ENCODE peak calls at places on chromosomes 3 and 15, in nine cellular contexts. One of them, this sample, is unnamed.

GRCh38 chr3:111246967-111247760 is 175.5 kb downstream of the NECTIN3 start:
- DNase-seq in BJ: peak
- DNase-seq in hepatocyte: no peak
- DNase-seq in AG09309: peak
- DNase-seq in sigmoid colon: no peak
- DNase-seq in ovary: no peak
- DNase-seq in AG10803: peak
- DNase-seq in fibroblast of the aortic adventitia: peak
- DNase-seq in AG04450: peak
- DNase-seq in this sample: peak

GRCh38 chr3:178048768-178049167 is 487.5 kb upstream of the KCNMB2 start:
- DNase-seq in BJ: no peak
- DNase-seq in hepatocyte: no peak
- DNase-seq in AG09309: no peak
- DNase-seq in sigmoid colon: no peak
- DNase-seq in ovary: no peak
- DNase-seq in AG10803: peak
- DNase-seq in fibroblast of the aortic adventitia: peak
- DNase-seq in AG04450: no peak
- DNase-seq in this sample: no peak

GRCh38 chr15:68631621-68632051 is 52.8 kb downstream of the CORO2B start:
- DNase-seq in BJ: no peak
- DNase-seq in hepatocyte: no peak
- DNase-seq in AG09309: no peak
- DNase-seq in sigmoid colon: no peak
- DNase-seq in ovary: no peak
- DNase-seq in AG10803: no peak
- DNase-seq in fibroblast of the aortic adventitia: no peak
- DNase-seq in AG04450: no peak
- DNase-seq in this sample: no peak

GRCh38 chr15:80264031-80264430 is 12.0 kb upstream of the CTXND1 start:
- DNase-seq in BJ: no peak
- DNase-seq in hepatocyte: no peak
- DNase-seq in AG09309: no peak
- DNase-seq in sigmoid colon: no peak
- DNase-seq in ovary: no peak
- DNase-seq in AG10803: peak
- DNase-seq in fibroblast of the aortic adventitia: peak
- DNase-seq in AG04450: no peak
- DNase-seq in this sample: no peak

GRCh38 chr3:192812736-192813383 is 85.5 kb upstream of the FGF12 start:
- DNase-seq in BJ: no peak
- DNase-seq in hepatocyte: peak
- DNase-seq in AG09309: peak
- DNase-seq in sigmoid colon: no peak
- DNase-seq in ovary: no peak
- DNase-seq in AG10803: peak
- DNase-seq in fibroblast of the aortic adventitia: peak
- DNase-seq in AG04450: no peak
- DNase-seq in this sample: no peak

GRCh38 chr3:10738688-10739372 is 77.2 kb upstream of the SLC6A11 start:
- DNase-seq in BJ: no peak
- DNase-seq in hepatocyte: peak
- DNase-seq in AG09309: peak
- DNase-seq in sigmoid colon: peak
- DNase-seq in ovary: peak
- DNase-seq in AG10803: peak
- DNase-seq in fibroblast of the aortic adventitia: peak
- DNase-seq in AG04450: peak
- DNase-seq in this sample: no peak

GRCh38 chr15:82739086-82739485 is 29.4 kb upstream of the AP3B2 start:
- DNase-seq in BJ: no peak
- DNase-seq in hepatocyte: no peak
- DNase-seq in AG09309: no peak
- DNase-seq in sigmoid colon: no peak
- DNase-seq in ovary: no peak
- DNase-seq in AG10803: peak
- DNase-seq in fibroblast of the aortic adventitia: no peak
- DNase-seq in AG04450: no peak
- DNase-seq in this sample: no peak

GRCh38 chr3:161576733-161577510 is 80.3 kb downstream of the OTOL1 start:
- DNase-seq in BJ: no peak
- DNase-seq in hepatocyte: no peak
- DNase-seq in AG09309: no peak
- DNase-seq in sigmoid colon: no peak
- DNase-seq in ovary: no peak
- DNase-seq in AG10803: no peak
- DNase-seq in fibroblast of the aortic adventitia: no peak
- DNase-seq in AG04450: no peak
- DNase-seq in this sample: no peak

GRCh38 chr3:105906834-105907233 is 38.0 kb upstream of the CBLB start:
- DNase-seq in BJ: peak
- DNase-seq in hepatocyte: no peak
- DNase-seq in AG09309: peak
- DNase-seq in sigmoid colon: peak
- DNase-seq in ovary: no peak
- DNase-seq in AG10803: peak
- DNase-seq in fibroblast of the aortic adventitia: peak
- DNase-seq in AG04450: peak
- DNase-seq in this sample: peak

GRCh38 chr3:113231827-113232253 is 20.5 kb downstream of the BOC start:
- DNase-seq in BJ: peak
- DNase-seq in hepatocyte: peak
- DNase-seq in AG09309: no peak
- DNase-seq in sigmoid colon: no peak
- DNase-seq in ovary: no peak
- DNase-seq in AG10803: peak
- DNase-seq in fibroblast of the aortic adventitia: peak
- DNase-seq in AG04450: no peak
- DNase-seq in this sample: peak

GRCh38 chr3:36227982-36228381 is 152.3 kb upstream of the STAC start:
- DNase-seq in BJ: no peak
- DNase-seq in hepatocyte: no peak
- DNase-seq in AG09309: no peak
- DNase-seq in sigmoid colon: no peak
- DNase-seq in ovary: no peak
- DNase-seq in AG10803: no peak
- DNase-seq in fibroblast of the aortic adventitia: no peak
- DNase-seq in AG04450: no peak
- DNase-seq in this sample: no peak

GRCh38 chr15:66621491-66622467 is 56.0 kb upstream of the LCTL start:
- DNase-seq in BJ: no peak
- DNase-seq in hepatocyte: peak
- DNase-seq in AG09309: no peak
- DNase-seq in sigmoid colon: no peak
- DNase-seq in ovary: peak
- DNase-seq in AG10803: peak
- DNase-seq in fibroblast of the aortic adventitia: peak
- DNase-seq in AG04450: no peak
- DNase-seq in this sample: no peak

GRCh38 chr3:41932511-41932910 is 29.4 kb downstream of the ULK4 start:
- DNase-seq in BJ: no peak
- DNase-seq in hepatocyte: no peak
- DNase-seq in AG09309: no peak
- DNase-seq in sigmoid colon: no peak
- DNase-seq in ovary: no peak
- DNase-seq in AG10803: no peak
- DNase-seq in fibroblast of the aortic adventitia: no peak
- DNase-seq in AG04450: no peak
- DNase-seq in this sample: no peak

GRCh38 chr15:88166330-88166993 is 90.1 kb downstream of the NTRK3 start:
- DNase-seq in BJ: no peak
- DNase-seq in hepatocyte: peak
- DNase-seq in AG09309: no peak
- DNase-seq in sigmoid colon: no peak
- DNase-seq in ovary: no peak
- DNase-seq in AG10803: no peak
- DNase-seq in fibroblast of the aortic adventitia: peak
- DNase-seq in AG04450: no peak
- DNase-seq in this sample: no peak

GRCh38 chr15:60477164-60477563 is 1.8 kb downstream of the ICE2 start:
- DNase-seq in BJ: no peak
- DNase-seq in hepatocyte: no peak
- DNase-seq in AG09309: no peak
- DNase-seq in sigmoid colon: no peak
- DNase-seq in ovary: no peak
- DNase-seq in AG10803: peak
- DNase-seq in fibroblast of the aortic adventitia: no peak
- DNase-seq in AG04450: no peak
- DNase-seq in this sample: no peak

GRCh38 chr15:79283252-79284048 is 928 bp downstream of the ANKRD34C start:
- DNase-seq in BJ: no peak
- DNase-seq in hepatocyte: peak
- DNase-seq in AG09309: no peak
- DNase-seq in sigmoid colon: no peak
- DNase-seq in ovary: no peak
- DNase-seq in AG10803: peak
- DNase-seq in fibroblast of the aortic adventitia: peak
- DNase-seq in AG04450: no peak
- DNase-seq in this sample: no peak

GRCh38 chr3:188863999-188864406 is 307.8 kb upstream of the TPRG1 start:
- DNase-seq in BJ: peak
- DNase-seq in hepatocyte: no peak
- DNase-seq in AG09309: peak
- DNase-seq in sigmoid colon: no peak
- DNase-seq in ovary: no peak
- DNase-seq in AG10803: peak
- DNase-seq in fibroblast of the aortic adventitia: peak
- DNase-seq in AG04450: peak
- DNase-seq in this sample: peak

GRCh38 chr15:69578792-69579587 is 126.4 kb downstream of the RPLP1 start:
- DNase-seq in BJ: no peak
- DNase-seq in hepatocyte: no peak
- DNase-seq in AG09309: no peak
- DNase-seq in sigmoid colon: no peak
- DNase-seq in ovary: no peak
- DNase-seq in AG10803: no peak
- DNase-seq in fibroblast of the aortic adventitia: no peak
- DNase-seq in AG04450: no peak
- DNase-seq in this sample: no peak

GRCh38 chr3:138344754-138345153 is 3.6 kb upstream of the MRAS start:
- DNase-seq in BJ: no peak
- DNase-seq in hepatocyte: no peak
- DNase-seq in AG09309: no peak
- DNase-seq in sigmoid colon: no peak
- DNase-seq in ovary: no peak
- DNase-seq in AG10803: no peak
- DNase-seq in fibroblast of the aortic adventitia: no peak
- DNase-seq in AG04450: no peak
- DNase-seq in this sample: no peak

GRCh38 chr3:73624363-73625123 is at the start of gene PDZRN3:
- DNase-seq in BJ: no peak
- DNase-seq in hepatocyte: peak
- DNase-seq in AG09309: no peak
- DNase-seq in sigmoid colon: peak
- DNase-seq in ovary: peak
- DNase-seq in AG10803: peak
- DNase-seq in fibroblast of the aortic adventitia: peak
- DNase-seq in AG04450: no peak
- DNase-seq in this sample: no peak

GRCh38 chr3:29977360-29977759 is 629.0 kb upstream of the TGFBR2 start:
- DNase-seq in BJ: no peak
- DNase-seq in hepatocyte: no peak
- DNase-seq in AG09309: no peak
- DNase-seq in sigmoid colon: no peak
- DNase-seq in ovary: no peak
- DNase-seq in AG10803: peak
- DNase-seq in fibroblast of the aortic adventitia: peak
- DNase-seq in AG04450: no peak
- DNase-seq in this sample: no peak
- H3K4me3 ChIP-seq in BJ: no peak
- H3K4me3 ChIP-seq in hepatocyte: no peak
- H3K4me3 ChIP-seq in AG09309: no peak
- H3K4me3 ChIP-seq in sigmoid colon: no peak
- H3K4me3 ChIP-seq in ovary: no peak
- H3K4me3 ChIP-seq in AG10803: no peak
- H3K4me3 ChIP-seq in fibroblast of the aortic adventitia: no peak
- H3K4me3 ChIP-seq in AG04450: no peak
- H3K4me3 ChIP-seq in this sample: no peak

GRCh38 chr3:196216681-196217211 is 412 bp downstream of the SLC51A start:
- DNase-seq in BJ: no peak
- DNase-seq in hepatocyte: no peak
- DNase-seq in AG09309: no peak
- DNase-seq in sigmoid colon: no peak
- DNase-seq in ovary: peak
- DNase-seq in AG10803: no peak
- DNase-seq in fibroblast of the aortic adventitia: no peak
- DNase-seq in AG04450: no peak
- DNase-seq in this sample: no peak
- H3K4me3 ChIP-seq in BJ: no peak
- H3K4me3 ChIP-seq in hepatocyte: no peak
- H3K4me3 ChIP-seq in AG09309: no peak
- H3K4me3 ChIP-seq in sigmoid colon: no peak
- H3K4me3 ChIP-seq in ovary: no peak
- H3K4me3 ChIP-seq in AG10803: no peak
- H3K4me3 ChIP-seq in fibroblast of the aortic adventitia: no peak
- H3K4me3 ChIP-seq in AG04450: no peak
- H3K4me3 ChIP-seq in this sample: no peak

GRCh38 chr15:85168642-85169173 is 187.1 kb downstream of the PDE8A start:
- DNase-seq in BJ: no peak
- DNase-seq in hepatocyte: peak
- DNase-seq in AG09309: no peak
- DNase-seq in sigmoid colon: no peak
- DNase-seq in ovary: no peak
- DNase-seq in AG10803: no peak
- DNase-seq in fibroblast of the aortic adventitia: no peak
- DNase-seq in AG04450: no peak
- DNase-seq in this sample: no peak
- H3K4me3 ChIP-seq in BJ: no peak
- H3K4me3 ChIP-seq in hepatocyte: no peak
- H3K4me3 ChIP-seq in AG09309: no peak
- H3K4me3 ChIP-seq in sigmoid colon: no peak
- H3K4me3 ChIP-seq in ovary: no peak
- H3K4me3 ChIP-seq in AG10803: no peak
- H3K4me3 ChIP-seq in fibroblast of the aortic adventitia: no peak
- H3K4me3 ChIP-seq in AG04450: peak
- H3K4me3 ChIP-seq in this sample: no peak

DNA sequence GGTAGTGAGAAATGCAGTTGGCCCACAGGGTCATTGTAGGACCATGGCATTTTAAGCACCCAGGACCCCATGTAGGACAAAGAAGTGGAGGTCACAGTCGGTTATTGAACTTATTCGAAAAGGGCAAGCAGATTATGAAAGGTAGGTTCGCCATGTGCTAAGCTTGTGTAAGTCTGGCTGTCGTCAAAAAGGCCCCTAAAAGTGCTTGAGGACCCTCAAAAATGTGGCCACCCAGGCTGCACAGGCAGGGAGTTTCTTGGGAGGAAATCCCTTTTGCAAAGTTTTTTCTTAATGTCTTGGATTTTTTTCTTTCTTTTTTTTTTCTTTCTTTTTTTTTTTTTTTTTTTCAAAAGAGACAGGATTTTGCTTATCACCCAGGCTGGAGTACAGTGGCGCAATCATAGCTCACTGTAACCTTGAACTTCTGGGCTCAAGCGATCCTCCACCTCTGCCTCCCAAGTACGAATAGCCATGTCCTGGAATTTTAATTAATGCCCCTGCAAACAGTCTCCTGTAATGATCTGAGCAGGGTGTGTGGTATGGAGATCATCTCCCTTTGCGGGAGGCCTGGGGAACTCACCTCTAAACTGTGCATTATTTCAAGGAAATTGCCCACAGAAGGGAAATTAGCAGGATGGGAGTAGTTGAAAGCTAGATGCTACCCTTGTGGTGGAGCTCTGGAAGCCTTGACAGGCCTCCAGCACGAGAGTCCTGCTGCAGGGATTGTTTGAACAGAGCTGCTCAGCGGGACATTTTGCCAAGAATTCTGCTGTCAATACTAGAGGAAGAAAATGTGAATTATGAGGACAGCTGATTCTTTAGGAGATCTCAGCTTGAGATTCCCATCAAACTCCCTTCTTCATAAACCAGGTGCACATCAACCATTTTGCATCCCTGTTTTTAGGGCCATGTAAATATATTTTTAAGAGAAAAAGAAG is 28.4 kb downstream of the THSD4 start:
- DNase-seq in BJ: no peak
- DNase-seq in hepatocyte: no peak
- DNase-seq in AG09309: no peak
- DNase-seq in sigmoid colon: no peak
- DNase-seq in ovary: no peak
- DNase-seq in AG10803: no peak
- DNase-seq in fibroblast of the aortic adventitia: no peak
- DNase-seq in AG04450: no peak
- DNase-seq in this sample: no peak
- H3K4me3 ChIP-seq in BJ: no peak
- H3K4me3 ChIP-seq in hepatocyte: no peak
- H3K4me3 ChIP-seq in AG09309: no peak
- H3K4me3 ChIP-seq in sigmoid colon: no peak
- H3K4me3 ChIP-seq in ovary: no peak
- H3K4me3 ChIP-seq in AG10803: no peak
- H3K4me3 ChIP-seq in fibroblast of the aortic adventitia: no peak
- H3K4me3 ChIP-seq in AG04450: no peak
- H3K4me3 ChIP-seq in this sample: no peak